ENCODE peak calls at places on chromosomes 3 and 15, in five cellular contexts. A is tibial nerve, C is sigmoid colon, O is A549, I is H1. L is an unnamed sample.
A peak's percentile ranks its signal among the peaks of the same experiment; 100 is the strongest.

GRCh38 chr3:59908280-59908679 is 858.5 kb upstream of the CFAP20DC start:
- DNase-seq in A (no peak), C (no peak), O (no peak), I (no peak), L (no peak)

GRCh38 chr3:131596884-131597283 is 94.1 kb upstream of the MRPL3 start:
- DNase-seq in A (no peak), C (no peak), O (no peak), I (no peak), L (no peak)

GRCh38 chr3:28799084-28799483 is 450.5 kb upstream of the AZI2 start:
- DNase-seq in A (no peak), C (no peak), O (peak; percentile 16), I (no peak), L (no peak)

GRCh38 chr15:75718326-75718725 is 5.7 kb upstream of the CSPG4 start:
- DNase-seq in A (no peak), C (no peak), O (no peak), I (no peak), L (no peak)

GRCh38 chr3:39279745-39280517 is at the start of gene CX3CR1:
- DNase-seq in A (no peak), C (no peak), O (no peak), I (no peak), L (no peak)

GRCh38 chr3:192155194-192155593 is 572.1 kb downstream of the FGF12 start:
- DNase-seq in A (no peak), C (no peak), O (no peak), I (no peak), L (no peak)

GRCh38 chr3:120693439-120694172 is 11.6 kb upstream of the HGD start:
- DNase-seq in A (no peak), C (no peak), O (peak; percentile 71), I (no peak), L (no peak)

GRCh38 chr3:123344175-123344908 is 104.5 kb downstream of the ADCY5 start:
- DNase-seq in A (no peak), C (peak; percentile 50), O (no peak), I (no peak), L (no peak)

GRCh38 chr3:182258538-182259177 is 534.6 kb upstream of the ATP11B start:
- DNase-seq in A (no peak), C (no peak), O (peak; percentile 54), I (no peak), L (no peak)

GRCh38 chr3:43627360-43627759 is 5.5 kb upstream of the ANO10 start:
- DNase-seq in A (no peak), C (no peak), O (no peak), I (no peak), L (no peak)

GRCh38 chr3:120795017-120795648 is 52.6 kb downstream of the GTF2E1 start:
- DNase-seq in A (peak; percentile 86), C (peak; percentile 80), O (peak; percentile 75), I (peak; percentile 70), L (peak; percentile 79)

GRCh38 chr15:70268698-70269251 is 171.1 kb upstream of the TLE3 start:
- DNase-seq in A (no peak), C (no peak), O (no peak), I (no peak), L (peak; percentile 56)

GRCh38 chr3:75220932-75221331 is 443.2 kb upstream of the FRG2C start:
- DNase-seq in A (no peak), C (no peak), O (no peak), I (no peak), L (no peak)

DNA sequence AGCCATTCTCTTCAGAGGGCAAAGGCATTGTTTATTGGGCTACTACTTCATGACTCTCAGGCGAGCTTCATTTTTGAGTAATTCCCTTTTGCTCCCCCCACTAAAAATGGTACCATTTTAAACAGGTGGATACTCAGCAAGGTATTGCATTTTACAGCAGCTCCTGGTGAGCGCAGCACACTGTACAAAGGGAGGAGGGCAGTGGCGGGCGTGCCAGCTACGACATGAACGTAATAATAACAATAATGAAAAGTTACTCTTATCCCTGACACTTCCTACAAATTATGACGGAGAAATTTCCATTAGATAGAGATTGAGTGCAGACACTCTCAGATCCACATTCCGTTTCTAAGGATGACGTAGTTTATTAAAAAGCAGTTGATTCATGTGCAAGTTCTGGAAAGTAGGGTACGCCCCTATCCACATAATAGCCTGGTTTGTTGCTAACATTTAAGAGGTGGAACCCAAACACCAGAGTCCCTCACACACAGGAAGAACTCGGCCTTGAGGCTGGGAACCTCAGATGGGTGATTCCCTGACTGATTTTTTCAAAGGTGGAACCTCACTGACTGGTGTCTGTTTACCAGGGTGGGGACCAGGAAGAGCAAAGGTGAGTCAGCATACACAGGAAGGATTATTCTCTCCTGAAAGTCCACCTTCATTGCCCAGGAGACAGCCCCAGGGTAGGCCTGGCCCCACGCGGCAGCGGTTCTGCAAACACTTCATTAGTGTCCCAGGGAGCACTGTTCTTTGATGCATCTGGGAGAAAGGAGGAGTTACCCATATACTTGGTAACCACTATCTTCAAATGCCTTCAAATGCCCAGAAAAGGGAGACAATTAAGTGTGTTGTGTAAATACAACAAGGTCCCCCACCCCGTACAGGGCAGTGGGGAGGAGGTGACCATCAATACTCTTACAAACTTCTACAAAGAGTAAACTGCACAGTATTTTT is 69.9 kb downstream of the LDHAL6B start:
- DNase-seq in A (no peak), C (no peak), O (peak; percentile 98), I (no peak), L (no peak)
- TF ChIP-seq EP300 in A (no peak), C (no peak), O (peak; percentile 93), I (no peak), L (no peak)

GRCh38 chr3:144624656-144625055 is 653.0 kb downstream of the DIPK2A start:
- DNase-seq in A (no peak), C (no peak), O (no peak), I (no peak), L (no peak)

DNA sequence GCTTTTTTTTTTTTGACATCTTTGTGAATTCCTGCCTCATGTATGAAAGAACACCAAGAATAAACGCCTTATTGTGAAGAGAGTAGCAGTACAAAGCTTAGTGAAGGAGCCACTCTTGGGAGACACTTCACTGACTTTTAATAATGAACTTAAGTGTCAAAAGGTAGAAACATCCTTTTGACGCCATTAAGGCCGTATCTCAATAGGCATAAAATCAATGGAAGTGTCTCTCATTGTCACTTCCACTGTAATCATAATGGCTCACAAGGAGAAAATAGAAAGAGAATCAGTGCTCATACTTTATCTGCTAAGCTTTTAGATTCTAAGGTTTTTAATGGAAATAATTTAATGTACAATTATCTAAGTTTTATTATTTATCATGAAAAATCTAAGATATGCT is 657.8 kb downstream of the DIPK2A start:
- DNase-seq in A (no peak), C (no peak), O (no peak), I (no peak), L (no peak)
- TF ChIP-seq EP300 in A (no peak), C (no peak), O (no peak), I (no peak), L (no peak)

GRCh38 chr3:9898467-9899229 is 4.0 kb upstream of the IL17RE start:
- DNase-seq in A (no peak), C (no peak), O (no peak), I (no peak), L (no peak)

GRCh38 chr3:9899289-9899791 is 3.3 kb upstream of the IL17RE start:
- DNase-seq in A (no peak), C (no peak), O (no peak), I (no peak), L (no peak)

GRCh38 chr3:9893739-9894138 is 3.3 kb downstream of the JAGN1 start:
- DNase-seq in A (no peak), C (no peak), O (no peak), I (no peak), L (no peak)

GRCh38 chr3:9901967-9902366 is 681 bp upstream of the IL17RE start:
- DNase-seq in A (no peak), C (no peak), O (no peak), I (no peak), L (no peak)

GRCh38 chr3:9897408-9898372 is 5.0 kb upstream of the IL17RE start:
- DNase-seq in A (no peak), C (no peak), O (peak; percentile 90), I (no peak), L (peak; percentile 77)
- TF ChIP-seq EP300 in A (no peak), C (no peak), O (no peak), I (no peak), L (no peak)

GRCh38 chr15:99312228-99312627 is 60.9 kb downstream of the LRRC28 start:
- DNase-seq in A (no peak), C (no peak), O (no peak), I (no peak), L (no peak)
- TF ChIP-seq EP300 in A (no peak), C (no peak), O (no peak), I (no peak), L (no peak)

DNA sequence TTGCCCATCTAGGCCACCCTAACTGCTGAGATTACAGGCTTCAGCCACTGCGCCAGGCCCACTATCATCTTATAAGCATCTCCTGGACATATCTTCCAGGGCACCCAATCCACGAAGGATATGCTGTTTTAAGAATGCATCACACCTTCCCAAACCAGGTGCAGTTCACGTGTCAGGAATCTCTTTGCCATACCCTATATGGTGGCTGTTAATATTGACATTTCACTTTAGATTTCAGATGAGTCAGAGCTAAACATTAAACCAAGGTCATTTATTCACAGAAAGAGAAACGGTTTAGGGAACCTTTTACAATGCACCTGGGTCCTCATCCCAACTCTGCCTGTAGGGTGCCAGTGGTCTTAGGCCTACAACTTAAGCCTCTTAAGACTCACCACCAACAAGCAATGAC is 85.7 kb downstream of the TBL1XR1 start:
- DNase-seq in A (no peak), C (no peak), O (peak; percentile 7), I (no peak), L (no peak)
- TF ChIP-seq EP300 in A (no peak), C (no peak), O (no peak), I (no peak), L (no peak)

GRCh38 chr3:198027045-198027798 is 67.2 kb downstream of the LMLN start:
- DNase-seq in A (no peak), C (no peak), O (no peak), I (no peak), L (no peak)
- TF ChIP-seq EP300 in A (no peak), C (no peak), O (no peak), I (no peak), L (no peak)

DNA sequence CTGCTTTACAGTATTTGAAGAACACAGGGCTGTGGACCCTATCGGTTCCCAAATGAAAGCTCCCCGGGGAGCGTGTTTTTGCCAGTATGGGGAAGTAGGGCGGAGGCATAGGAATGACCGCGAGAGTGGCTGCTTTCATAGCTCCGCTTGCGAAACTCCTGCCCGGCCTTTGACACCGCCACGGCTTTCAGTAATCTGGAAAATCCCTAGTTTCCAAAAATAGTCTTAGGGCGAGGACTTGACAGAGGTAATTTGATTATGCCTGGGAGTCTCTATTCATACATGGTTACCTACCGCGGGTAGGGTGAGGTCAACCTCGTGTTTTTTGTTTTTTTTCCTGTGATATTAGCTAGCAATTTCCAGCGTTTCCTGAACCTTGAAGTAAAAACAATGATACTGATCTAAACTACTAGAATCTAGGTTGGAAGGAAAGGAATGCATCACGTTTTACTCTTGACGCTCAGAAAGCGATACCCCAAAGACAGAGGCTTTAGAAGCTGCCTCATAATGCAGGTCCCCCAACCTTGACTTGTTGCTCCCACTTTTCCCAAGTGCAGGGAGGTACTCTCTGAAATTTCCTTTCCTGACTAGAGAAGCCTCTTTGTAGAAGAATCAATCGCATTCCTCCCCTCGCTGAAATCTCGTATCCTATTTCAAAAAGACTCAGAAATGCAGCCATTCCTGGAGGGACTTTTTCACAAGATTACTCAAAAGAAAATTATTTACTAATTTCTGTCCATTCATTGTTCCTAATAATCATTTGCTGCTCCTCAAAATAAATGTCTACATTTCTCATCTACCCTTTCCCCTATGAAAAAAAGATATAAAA is 919 bp upstream of the CCNL1 start:
- DNase-seq in A (peak; percentile 93), C (peak; percentile 95), O (peak; percentile 87), I (no peak), L (peak; percentile 94)
- TF ChIP-seq EP300 in A (no peak), C (no peak), O (no peak), I (no peak), L (no peak)

L was measured in upper lobe of left lung.